ENCODE peak calls at places on chromosome 12, in six cellular contexts. H is pancreas; B is WERI-Rb-1; C is neural progenitor cell; G is CD4-positive, alpha-beta T cell; R is heart left ventricle. X is an unnamed sample.

GRCh38 chr12:51480978-51481377 is 56.3 kb downstream of the SLC4A8 start:
- DNase-seq in B (no peak), R (no peak), G (no peak), H (no peak), C (no peak), X (no peak)

GRCh38 chr12:115577401-115577800 is 700.1 kb downstream of the MED13L start:
- DNase-seq in H (no peak), R (no peak), C (no peak), B (no peak), G (no peak), X (no peak)

GRCh38 chr12:57138526-57139272 is 8.7 kb downstream of the LRP1-AS start:
- DNase-seq in G (no peak), B (no peak), H (peak; percentile 40), C (no peak), R (peak; percentile 67), X (no peak)

GRCh38 chr12:120755269-120755668 is 29.6 kb downstream of the ACADS start:
- DNase-seq in B (no peak), R (no peak), C (no peak), H (no peak), G (no peak), X (no peak)

GRCh38 chr12:103864710-103865109 is 23.7 kb upstream of the NT5DC3 start:
- DNase-seq in R (no peak), C (no peak), H (no peak), B (no peak), G (no peak), X (no peak)

GRCh38 chr12:103442187-103442564 is 53.6 kb downstream of the C12orf42 start:
- DNase-seq in B (no peak), C (no peak), H (no peak), G (no peak), R (no peak), X (no peak)

GRCh38 chr12:32198555-32198954 is 91.9 kb downstream of the BICD1 start:
- DNase-seq in G (no peak), B (no peak), H (no peak), C (no peak), R (no peak), X (no peak)

GRCh38 chr12:57522887-57523705 is 472 bp downstream of the MBD6 start:
- DNase-seq in B (peak; percentile 67), C (no peak), R (peak; percentile 79), G (peak; percentile 51), H (peak; percentile 73), X (peak; percentile 61)

GRCh38 chr12:65121956-65122469 is 908 bp upstream of the WIF1 start:
- DNase-seq in C (peak; percentile 7), B (no peak), R (no peak), G (no peak), H (no peak), X (no peak)

GRCh38 chr12:125983784-125984510 is 918.7 kb downstream of the AACS start:
- DNase-seq in C (peak; percentile 94), B (peak; percentile 17), R (no peak), G (no peak), H (peak; percentile 25), X (no peak)

GRCh38 chr12:101793401-101793800 is 37.4 kb downstream of the GNPTAB start:
- DNase-seq in B (no peak), G (no peak), H (no peak), C (no peak), R (no peak), X (no peak)

GRCh38 chr12:77767335-77767734 is 63.4 kb upstream of the NAV3 start:
- DNase-seq in B (no peak), C (no peak), H (no peak), G (no peak), R (no peak), X (no peak)

GRCh38 chr12:85225501-85225900 is 54.5 kb upstream of the ALX1 start:
- DNase-seq in C (no peak), H (no peak), G (no peak), B (no peak), R (no peak), X (no peak)

GRCh38 chr12:113500662-113501435 is 29.2 kb upstream of the LHX5 start:
- DNase-seq in H (no peak), R (no peak), B (no peak), G (no peak), C (peak; percentile 70), X (no peak)

GRCh38 chr12:10069099-10069498 is 29.7 kb downstream of the CLEC1A start:
- DNase-seq in B (no peak), H (no peak), C (no peak), G (no peak), R (no peak), X (no peak)

GRCh38 chr12:25960176-25960575 is 1.7 kb downstream of the RASSF8 start:
- DNase-seq in R (peak; percentile 23), B (peak; percentile 20), G (no peak), C (peak; percentile 44), H (no peak), X (no peak)

GRCh38 chr12:64669270-64669842 is 59.1 kb downstream of the RASSF3 start:
- DNase-seq in G (peak; percentile 63), C (no peak), R (peak; percentile 65), B (no peak), H (peak; percentile 40), X (peak; percentile 18)

GRCh38 chr12:98402671-98403070 is 112.7 kb upstream of the TMPO start:
- DNase-seq in R (no peak), H (no peak), C (no peak), G (no peak), B (no peak), X (no peak)

GRCh38 chr12:98397323-98398105 is 117.9 kb upstream of the TMPO start:
- DNase-seq in R (peak; percentile 76), B (peak; percentile 76), C (peak; percentile 84), H (peak; percentile 78), G (peak; percentile 83), X (peak; percentile 72)

GRCh38 chr12:98402081-98402480 is 113.3 kb upstream of the TMPO start:
- DNase-seq in C (no peak), G (no peak), H (no peak), B (peak; percentile 20), R (no peak), X (no peak)

GRCh38 chr12:98401427-98401826 is 114.0 kb upstream of the TMPO start:
- DNase-seq in H (no peak), B (no peak), G (no peak), R (no peak), C (no peak), X (no peak)

DNA sequence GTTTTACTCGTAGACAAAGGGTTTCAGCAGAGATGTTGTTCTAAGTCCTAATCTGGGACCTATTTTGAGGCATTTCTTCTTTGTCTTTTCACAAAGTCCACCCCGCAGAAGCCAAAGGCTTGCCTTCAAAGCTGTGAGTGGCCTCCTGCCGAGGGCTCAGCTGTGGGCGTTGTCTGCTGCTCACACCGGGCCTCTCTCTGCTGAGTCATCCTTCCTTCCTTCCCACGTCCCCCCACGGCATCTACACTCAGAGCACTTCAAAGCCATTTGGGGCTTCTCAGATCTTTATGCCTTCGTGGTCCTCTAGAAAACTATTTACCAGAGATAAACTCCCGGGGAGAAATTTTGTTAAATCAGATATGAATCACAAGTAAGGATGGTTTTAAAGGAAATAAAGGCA is 115.9 kb upstream of the TMPO start:
- DNase-seq in H (no peak), B (no peak), G (peak; percentile 53), C (peak; percentile 59), R (no peak), X (peak; percentile 63)
- H3K27ac ChIP-seq in H (no peak overlapping the region), B (no peak overlapping the region), G (no peak overlapping the region), C (no peak overlapping the region), R (no peak overlapping the region), X (no peak overlapping the region)

GRCh38 chr12:4996714-4997113 is 47.0 kb upstream of the KCNA5 start:
- DNase-seq in B (no peak), G (no peak), H (no peak), C (no peak), R (no peak), X (no peak)

GRCh38 chr12:4992881-4993280 is 50.8 kb upstream of the KCNA5 start:
- DNase-seq in B (no peak), C (no peak), G (no peak), H (no peak), R (no peak), X (no peak)

GRCh38 chr12:4991373-4991772 is 52.3 kb upstream of the KCNA5 start:
- DNase-seq in B (no peak), C (no peak), G (no peak), H (no peak), R (no peak), X (no peak)

GRCh38 chr12:4991801-4992200 is 51.9 kb upstream of the KCNA5 start:
- DNase-seq in G (no peak), R (no peak), C (no peak), H (no peak), B (no peak), X (no peak)

GRCh38 chr12:4994622-4995021 is 49.1 kb upstream of the KCNA5 start:
- DNase-seq in G (no peak), C (no peak), B (no peak), H (no peak), R (no peak), X (no peak)
- H3K9me3 ChIP-seq in G (no peaks in the 10 kb centered on the region), C (no peaks in the 10 kb centered on the region), B (no peaks in the 10 kb centered on the region), H (no peaks in the 10 kb centered on the region), R (no peaks in the 10 kb centered on the region), X (no peaks in the 10 kb centered on the region)

DNA sequence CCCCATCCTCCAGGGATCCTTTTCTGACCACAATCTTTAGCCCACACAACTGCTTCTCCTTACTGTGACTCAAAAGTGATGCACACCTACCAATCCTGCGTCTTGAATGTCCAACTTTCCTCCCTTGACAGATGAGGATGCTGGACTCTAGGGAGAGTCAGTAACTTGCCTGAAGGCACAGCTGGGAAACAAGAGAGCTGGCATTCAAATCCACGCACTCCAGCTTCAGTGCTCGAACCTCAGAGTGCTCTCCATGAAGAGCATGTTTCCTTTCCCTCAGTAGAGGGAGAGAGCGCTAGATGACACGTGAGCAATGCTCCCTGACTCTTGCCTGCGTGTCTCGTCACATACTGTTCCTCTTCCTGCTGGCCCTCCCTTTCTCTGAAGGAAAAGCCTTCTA is 75.6 kb downstream of the NTF3 start:
- DNase-seq in B (no peak), C (no peak), R (no peak), G (no peak), H (no peak), X (no peak)
- H3K27ac ChIP-seq in B (no peak overlapping the region), C (no peak overlapping the region), R (no peak overlapping the region), G (no peak overlapping the region), H (no peak overlapping the region), X (no peak overlapping the region)

GRCh38 chr12:34336619-34337465 is 314.5 kb downstream of the ALG10 start:
- DNase-seq in C (no peak), B (no peak), R (no peak), H (no peak), G (no peak), X (no peak)

GRCh38 chr12:34334538-34334937 is 312.2 kb downstream of the ALG10 start:
- DNase-seq in R (no peak), C (no peak), G (no peak), B (no peak), H (no peak), X (no peak)

GRCh38 chr12:34334953-34335743 is 312.9 kb downstream of the ALG10 start:
- DNase-seq in R (no peak), H (no peak), C (no peak), B (no peak), G (no peak), X (no peak)

GRCh38 chr12:34335819-34336262 is 313.5 kb downstream of the ALG10 start:
- DNase-seq in B (no peak), H (no peak), C (no peak), G (no peak), R (no peak), X (no peak)

DNA sequence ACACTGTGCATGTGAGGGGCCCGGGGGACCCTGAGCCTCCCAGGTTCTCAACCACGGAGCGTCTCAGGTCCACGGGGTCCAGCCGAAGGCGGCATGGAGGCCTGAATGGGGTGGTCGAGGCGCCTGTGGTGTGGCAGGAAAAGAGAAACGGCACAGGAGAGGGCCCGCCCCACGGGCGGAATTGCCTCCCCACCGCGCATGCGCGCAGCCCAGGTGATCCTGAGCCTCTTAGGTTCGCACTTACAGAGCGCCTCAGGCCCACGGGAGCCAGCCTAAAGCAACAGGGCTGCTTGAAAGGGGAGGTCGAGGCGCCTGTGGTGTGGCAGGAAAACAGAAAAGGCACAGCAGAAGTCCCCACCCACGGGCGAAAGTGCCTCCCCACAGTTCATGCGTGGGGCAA is 311.0 kb downstream of the ALG10 start:
- DNase-seq in G (no peak), H (no peak), C (no peak), B (no peak), R (no peak), X (no peak)
- H3K9me3 ChIP-seq in G (peaks cover 8% of the 10 kb centered on the region), H (no peaks in the 10 kb centered on the region), C (peaks cover 7% of the 10 kb centered on the region), B (no peaks in the 10 kb centered on the region), R (no peaks in the 10 kb centered on the region), X (no peaks in the 10 kb centered on the region)

X was measured in CD8-positive, alpha-beta T cell.